ENCODE peak calls at places on chromosome 5, in nine cellular contexts. V is MM.1S; K is HCT116; P is astrocyte of the spinal cord; Q is uterus; M is DND-41; U is stomach; H is CD8-positive, alpha-beta T cell; W is choroid plexus epithelial cell. A is an unnamed sample.

GRCh38 chr5:142881076-142881466 is 110.9 kb downstream of the ARHGAP26 start:
- DNase-seq in V (no peak), K (no peak), P (peak), Q (no peak), M (no peak), U (no peak), H (no peak), W (peak), A (no peak)

GRCh38 chr5:130402906-130403305 is 498.6 kb downstream of the CHSY3 start:
- DNase-seq in V (no peak), K (no peak), P (no peak), Q (no peak), M (no peak), U (no peak), H (no peak), W (no peak), A (no peak)

GRCh38 chr5:65142511-65143011 is 339.2 kb downstream of the ADAMTS6 start:
- DNase-seq in V (no peak), K (no peak), P (peak), Q (no peak), M (no peak), U (no peak), H (no peak), W (peak), A (no peak)

GRCh38 chr5:1208743-1209551 is 7.6 kb downstream of the SLC6A19 start:
- DNase-seq in V (no peak), K (no peak), P (no peak), Q (no peak), M (no peak), U (peak), H (no peak), W (peak), A (no peak)

GRCh38 chr5:180354966-180355365 is 1.8 kb upstream of the GFPT2 start:
- DNase-seq in V (no peak), K (no peak), P (no peak), Q (no peak), M (no peak), U (no peak), H (no peak), W (no peak), A (no peak)

GRCh38 chr5:90956511-90956910 is 397.9 kb downstream of the ADGRV1 start:
- DNase-seq in V (no peak), K (no peak), P (no peak), Q (no peak), M (no peak), U (no peak), H (no peak), W (peak), A (no peak)

GRCh38 chr5:61790678-61791077 is 458.6 kb downstream of the ZSWIM6 start:
- DNase-seq in V (no peak), K (peak), P (no peak), Q (no peak), M (no peak), U (peak), H (no peak), W (no peak), A (no peak)

GRCh38 chr5:62689599-62690368 is 111.2 kb downstream of the LRRC70 start:
- DNase-seq in V (peak), K (no peak), P (no peak), Q (no peak), M (no peak), U (no peak), H (no peak), W (peak), A (no peak)

GRCh38 chr5:40226906-40227305 is 452.8 kb upstream of the PTGER4 start:
- DNase-seq in V (no peak), K (no peak), P (no peak), Q (no peak), M (no peak), U (no peak), H (no peak), W (no peak), A (no peak)

GRCh38 chr5:108541816-108542215 is 159.9 kb upstream of the FBXL17 start:
- DNase-seq in V (no peak), K (no peak), P (no peak), Q (no peak), M (no peak), U (no peak), H (no peak), W (no peak), A (no peak)

GRCh38 chr5:76367623-76368366 is 35.3 kb upstream of the IQGAP2 start:
- DNase-seq in V (peak), K (no peak), P (no peak), Q (no peak), M (no peak), U (no peak), H (no peak), W (peak), A (no peak)

GRCh38 chr5:153641183-153641688 is 150.8 kb downstream of the GRIA1 start:
- DNase-seq in V (no peak), K (no peak), P (no peak), Q (no peak), M (no peak), U (no peak), H (no peak), W (no peak), A (no peak)

GRCh38 chr5:80955082-80955481 is 5.1 kb upstream of the RASGRF2 start:
- DNase-seq in V (no peak), K (no peak), P (no peak), Q (no peak), M (no peak), U (no peak), H (no peak), W (no peak), A (no peak)

GRCh38 chr5:151005975-151006576 is 14.3 kb upstream of the GPX3 start:
- DNase-seq in V (no peak), K (no peak), P (no peak), Q (peak), M (no peak), U (peak), H (no peak), W (peak), A (no peak)

GRCh38 chr5:112886975-112887374 is 25.9 kb downstream of the SRP19 start:
- DNase-seq in V (no peak), K (no peak), P (no peak), Q (no peak), M (peak), U (no peak), H (no peak), W (no peak), A (no peak)

GRCh38 chr5:134503937-134504437 is 21.5 kb upstream of the JADE2 start:
- DNase-seq in V (no peak), K (no peak), P (peak), Q (no peak), M (peak), U (no peak), H (no peak), W (no peak), A (no peak)

GRCh38 chr5:141192110-141192725 is at the start of gene PCDHB10:
- DNase-seq in V (peak), K (peak), P (no peak), Q (no peak), M (peak), U (no peak), H (no peak), W (peak), A (no peak)

GRCh38 chr5:60495644-60496520 is 204.1 kb downstream of the DEPDC1B start:
- DNase-seq in V (no peak), K (no peak), P (peak), Q (no peak), M (no peak), U (no peak), H (no peak), W (no peak), A (no peak)

GRCh38 chr5:43348207-43348606 is 35.0 kb upstream of the HMGCS1 start:
- DNase-seq in V (no peak), K (no peak), P (no peak), Q (no peak), M (no peak), U (no peak), H (no peak), W (no peak), A (no peak)

GRCh38 chr5:115816226-115817042 is at the start of gene CDO1:
- DNase-seq in V (no peak), K (no peak), P (peak), Q (peak), M (no peak), U (no peak), H (peak), W (peak), A (no peak)

GRCh38 chr5:108339220-108339619 is 42.7 kb downstream of the FBXL17 start:
- DNase-seq in V (no peak), K (no peak), P (no peak), Q (no peak), M (no peak), U (no peak), H (no peak), W (no peak), A (no peak)

GRCh38 chr5:162796507-162796906 is 640.9 kb upstream of the CCNG1 start:
- DNase-seq in V (no peak), K (no peak), P (no peak), Q (no peak), M (no peak), U (no peak), H (no peak), W (no peak), A (no peak)

GRCh38 chr5:133340822-133341221 is 271.5 kb downstream of the FSTL4 start:
- DNase-seq in V (no peak), K (no peak), P (no peak), Q (no peak), M (no peak), U (no peak), H (no peak), W (no peak), A (no peak)

GRCh38 chr5:160539431-160539830 is 117.8 kb downstream of the PTTG1 start:
- DNase-seq in V (no peak), K (no peak), P (no peak), Q (no peak), M (no peak), U (no peak), H (no peak), W (no peak), A (no peak)

GRCh38 chr5:83220331-83220730 is 143.0 kb downstream of the XRCC4 start:
- DNase-seq in V (no peak), K (no peak), P (no peak), Q (no peak), M (peak), U (no peak), H (no peak), W (no peak), A (no peak)

GRCh38 chr5:122999947-123000563 is 36.5 kb downstream of the PPIC start:
- DNase-seq in V (peak), K (peak), P (peak), Q (no peak), M (no peak), U (peak), H (peak), W (peak), A (no peak)

GRCh38 chr5:71937906-71938698 is 169.2 kb upstream of the MAP1B start:
- DNase-seq in V (no peak), K (no peak), P (no peak), Q (no peak), M (no peak), U (no peak), H (no peak), W (no peak), A (no peak)

GRCh38 chr5:79474416-79475173 is 39.3 kb downstream of the HOMER1 start:
- DNase-seq in V (no peak), K (no peak), P (no peak), Q (no peak), M (no peak), U (no peak), H (no peak), W (no peak), A (no peak)

GRCh38 chr5:150497274-150497988 is 10.5 kb upstream of the NDST1 start:
- DNase-seq in V (no peak), K (peak), P (peak), Q (peak), M (no peak), U (peak), H (no peak), W (peak), A (no peak)

GRCh38 chr5:137837741-137838389 is 29.8 kb upstream of the MYOT start:
- DNase-seq in V (no peak), K (no peak), P (peak), Q (no peak), M (no peak), U (no peak), H (no peak), W (peak), A (no peak)

GRCh38 chr5:74660863-74661262 is 20.3 kb upstream of the ENC1 start:
- DNase-seq in V (no peak), K (no peak), P (no peak), Q (no peak), M (no peak), U (no peak), H (no peak), W (no peak), A (no peak)

GRCh38 chr5:180289433-180289832 is 2.5 kb downstream of the MAPK9 start:
- DNase-seq in V (no peak), K (no peak), P (no peak), Q (no peak), M (no peak), U (peak), H (no peak), W (no peak), A (no peak)

GRCh38 chr5:134427540-134428041 is 15.9 kb upstream of the CDKN2AIPNL start:
- DNase-seq in V (no peak), K (no peak), P (no peak), Q (no peak), M (no peak), U (no peak), H (no peak), W (no peak), A (no peak)

GRCh38 chr5:172669808-172670402 is 28.8 kb downstream of the NEURL1B start:
- DNase-seq in V (no peak), K (no peak), P (no peak), Q (no peak), M (no peak), U (no peak), H (no peak), W (no peak), A (no peak)

DNA sequence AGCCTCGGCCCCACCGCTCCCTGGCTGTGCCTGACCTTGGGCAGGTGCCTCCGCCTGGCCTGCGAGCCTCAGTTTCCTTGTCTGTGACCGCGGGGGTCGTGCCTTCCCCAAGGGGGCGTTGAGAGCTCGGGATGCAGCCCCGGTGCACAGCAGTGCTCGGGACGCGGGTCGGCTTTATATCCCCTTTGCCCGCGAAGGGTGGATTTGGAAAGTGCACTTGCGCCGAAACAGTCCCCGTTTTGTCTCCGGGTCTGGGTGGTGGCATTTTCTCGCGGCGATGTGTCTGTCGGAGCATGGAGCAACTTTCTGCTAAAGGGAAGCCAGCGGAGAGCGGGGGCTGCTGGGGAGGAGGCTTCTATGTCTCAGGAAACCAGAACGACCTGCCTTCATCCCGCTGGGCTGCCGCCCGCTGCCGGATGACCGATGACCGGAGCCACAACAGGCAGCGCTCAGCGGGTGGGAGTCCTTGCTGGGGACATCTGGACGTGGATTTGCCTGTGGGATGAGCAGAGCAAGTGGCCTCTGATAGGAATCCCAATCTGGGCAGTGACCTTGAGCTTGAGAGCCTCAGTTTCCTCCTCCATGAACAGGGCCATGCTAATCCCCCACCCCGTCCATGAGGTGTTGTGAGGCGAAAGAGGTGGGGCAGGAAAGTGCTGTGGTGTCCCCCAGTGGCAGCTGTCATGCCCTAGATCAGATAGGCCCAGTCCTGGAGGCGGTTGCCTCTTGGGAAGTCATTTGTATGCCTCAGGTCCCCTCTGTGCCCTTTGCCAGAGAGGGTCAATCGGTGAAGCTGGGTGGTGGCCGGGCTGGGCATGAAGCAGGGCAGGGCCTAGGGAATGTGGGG is 651 bp downstream of the HRH2 start:
- DNase-seq in V (peak), K (no peak), P (no peak), Q (no peak), M (peak), U (peak), H (peak), W (no peak), A (peak)
- H3K4me3 ChIP-seq in V (peak), K (no peak), P (peak), Q (no peak), M (peak), U (peak), H (peak), W (no peak), A (peak)

GRCh38 chr5:139817362-139817761 is 21.8 kb downstream of the PSD2 start:
- DNase-seq in V (no peak), K (no peak), P (no peak), Q (no peak), M (no peak), U (no peak), H (no peak), W (no peak), A (no peak)
- H3K4me3 ChIP-seq in V (no peak), K (no peak), P (no peak), Q (no peak), M (no peak), U (no peak), H (no peak), W (no peak), A (no peak)

DNA sequence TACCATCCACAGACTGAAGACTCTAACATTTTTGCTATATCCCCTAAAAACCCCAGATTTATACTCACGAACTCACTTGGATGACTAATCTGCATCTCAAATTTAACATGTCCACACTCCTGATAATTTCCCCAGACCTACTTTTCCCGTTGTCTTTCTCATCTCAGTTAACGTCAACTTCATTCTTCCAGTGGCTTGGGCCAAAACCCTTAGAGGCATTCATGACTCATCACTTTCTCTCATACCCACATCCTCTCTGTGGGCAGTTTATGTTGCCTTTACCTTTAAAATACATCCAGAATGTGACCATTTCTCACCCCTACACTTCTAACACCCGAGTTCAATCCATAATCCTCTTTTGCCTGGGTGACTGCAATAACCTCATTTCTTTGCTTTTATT is 96.7 kb downstream of the EDIL3 start:
- DNase-seq in V (peak), K (peak), P (peak), Q (no peak), M (peak), U (no peak), H (no peak), W (peak), A (no peak)
- H3K4me3 ChIP-seq in V (no peak), K (no peak), P (no peak), Q (no peak), M (no peak), U (no peak), H (no peak), W (no peak), A (no peak)

GRCh38 chr5:96236051-96236450 is 197.0 kb downstream of the PCSK1 start:
- DNase-seq in V (no peak), K (no peak), P (no peak), Q (no peak), M (no peak), U (no peak), H (no peak), W (no peak), A (no peak)
- H3K4me3 ChIP-seq in V (no peak), K (no peak), P (no peak), Q (no peak), M (no peak), U (no peak), H (no peak), W (no peak), A (no peak)

A was measured in CD4-positive, alpha-beta memory T cell.